ENCODE peak calls at places on chromosomes 16 and 17, in nine cellular contexts. One of them, this sample, is unnamed.

GRCh38 chr17:13743906-13744305 is 142.2 kb upstream of the HS3ST3A1 start:
- DNase-seq in WTC11: no peak
- DNase-seq in lung: no peak
- DNase-seq in fibroblast of villous mesenchyme: no peak
- DNase-seq in WERI-Rb-1: no peak
- DNase-seq in GM20000: no peak
- DNase-seq in transverse colon: no peak
- DNase-seq in upper lobe of right lung: no peak
- DNase-seq in neural progenitor cell: no peak
- DNase-seq in this sample: no peak

GRCh38 chr16:54207837-54208236 is 78.8 kb downstream of the IRX3 start:
- DNase-seq in WTC11: no peak
- DNase-seq in upper lobe of right lung: no peak
- DNase-seq in lung: no peak
- DNase-seq in fibroblast of villous mesenchyme: no peak
- DNase-seq in transverse colon: no peak
- DNase-seq in GM20000: no peak
- DNase-seq in neural progenitor cell: no peak
- DNase-seq in WERI-Rb-1: no peak
- DNase-seq in this sample: no peak

GRCh38 chr16:67723151-67723915 is 4.2 kb upstream of the GFOD2 start:
- DNase-seq in fibroblast of villous mesenchyme: peak
- DNase-seq in lung: no peak
- DNase-seq in WERI-Rb-1: no peak
- DNase-seq in neural progenitor cell: no peak
- DNase-seq in WTC11: no peak
- DNase-seq in GM20000: no peak
- DNase-seq in upper lobe of right lung: peak
- DNase-seq in transverse colon: no peak
- DNase-seq in this sample: no peak

GRCh38 chr16:69940676-69941075 is 10.5 kb upstream of the CLEC18A start:
- DNase-seq in upper lobe of right lung: no peak
- DNase-seq in lung: no peak
- DNase-seq in fibroblast of villous mesenchyme: no peak
- DNase-seq in WERI-Rb-1: no peak
- DNase-seq in WTC11: no peak
- DNase-seq in transverse colon: no peak
- DNase-seq in neural progenitor cell: no peak
- DNase-seq in GM20000: no peak
- DNase-seq in this sample: no peak

GRCh38 chr17:68511254-68511670 is 968 bp upstream of the PRKAR1A start:
- DNase-seq in neural progenitor cell: no peak
- DNase-seq in WTC11: no peak
- DNase-seq in upper lobe of right lung: no peak
- DNase-seq in transverse colon: no peak
- DNase-seq in GM20000: no peak
- DNase-seq in fibroblast of villous mesenchyme: no peak
- DNase-seq in lung: peak
- DNase-seq in WERI-Rb-1: no peak
- DNase-seq in this sample: no peak

GRCh38 chr17:40598928-40599627 is 33.8 kb upstream of the CCR7 start:
- DNase-seq in transverse colon: peak
- DNase-seq in GM20000: peak
- DNase-seq in lung: no peak
- DNase-seq in neural progenitor cell: no peak
- DNase-seq in fibroblast of villous mesenchyme: peak
- DNase-seq in upper lobe of right lung: no peak
- DNase-seq in WERI-Rb-1: no peak
- DNase-seq in WTC11: no peak
- DNase-seq in this sample: no peak

GRCh38 chr17:36501351-36501750 is 14.9 kb downstream of the ZNHIT3 start:
- DNase-seq in GM20000: no peak
- DNase-seq in fibroblast of villous mesenchyme: no peak
- DNase-seq in upper lobe of right lung: peak
- DNase-seq in WERI-Rb-1: no peak
- DNase-seq in neural progenitor cell: no peak
- DNase-seq in WTC11: no peak
- DNase-seq in transverse colon: no peak
- DNase-seq in lung: no peak
- DNase-seq in this sample: no peak

GRCh38 chr17:57911834-57912673 is 43.2 kb downstream of the CUEDC1 start:
- DNase-seq in WTC11: no peak
- DNase-seq in GM20000: no peak
- DNase-seq in neural progenitor cell: peak
- DNase-seq in fibroblast of villous mesenchyme: no peak
- DNase-seq in upper lobe of right lung: peak
- DNase-seq in WERI-Rb-1: peak
- DNase-seq in transverse colon: peak
- DNase-seq in lung: peak
- DNase-seq in this sample: no peak

GRCh38 chr17:5210853-5211252 is 19.2 kb upstream of the ZNF594 start:
- DNase-seq in WTC11: no peak
- DNase-seq in neural progenitor cell: no peak
- DNase-seq in WERI-Rb-1: no peak
- DNase-seq in lung: no peak
- DNase-seq in transverse colon: no peak
- DNase-seq in upper lobe of right lung: no peak
- DNase-seq in GM20000: peak
- DNase-seq in fibroblast of villous mesenchyme: no peak
- DNase-seq in this sample: no peak

GRCh38 chr17:35801583-35802224 is 6.3 kb upstream of the MMP28 start:
- DNase-seq in fibroblast of villous mesenchyme: peak
- DNase-seq in upper lobe of right lung: peak
- DNase-seq in WERI-Rb-1: no peak
- DNase-seq in GM20000: no peak
- DNase-seq in neural progenitor cell: no peak
- DNase-seq in lung: no peak
- DNase-seq in transverse colon: peak
- DNase-seq in WTC11: no peak
- DNase-seq in this sample: no peak

GRCh38 chr17:68599873-68600122 is 1.4 kb downstream of the FAM20A start:
- DNase-seq in upper lobe of right lung: no peak
- DNase-seq in fibroblast of villous mesenchyme: no peak
- DNase-seq in WTC11: no peak
- DNase-seq in WERI-Rb-1: no peak
- DNase-seq in transverse colon: no peak
- DNase-seq in neural progenitor cell: no peak
- DNase-seq in lung: no peak
- DNase-seq in GM20000: peak
- DNase-seq in this sample: no peak

GRCh38 chr16:1772362-1772907 is at the start of gene EME2:
- DNase-seq in fibroblast of villous mesenchyme: peak
- DNase-seq in WTC11: no peak
- DNase-seq in transverse colon: peak
- DNase-seq in GM20000: peak
- DNase-seq in WERI-Rb-1: no peak
- DNase-seq in lung: no peak
- DNase-seq in upper lobe of right lung: no peak
- DNase-seq in neural progenitor cell: peak
- DNase-seq in this sample: no peak

DNA sequence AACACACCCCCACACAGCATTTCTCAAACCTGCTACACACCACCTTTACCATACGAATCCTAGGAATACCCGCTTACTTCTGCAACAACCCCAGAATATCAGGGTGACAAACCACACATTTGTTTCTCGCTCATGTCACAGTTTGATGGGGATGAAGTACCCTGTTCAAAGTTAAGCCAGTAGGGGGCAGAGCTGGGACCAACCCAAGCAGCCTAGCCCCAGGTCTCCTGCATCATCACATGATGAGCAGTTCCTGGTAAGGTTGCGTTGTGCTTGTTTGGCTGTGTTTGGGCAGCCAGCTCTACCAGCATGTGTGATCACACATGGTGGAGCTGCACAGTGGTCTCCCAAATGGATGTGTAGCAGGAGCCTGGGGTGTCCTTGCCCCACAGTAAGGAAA is 103.6 kb upstream of the C16orf82 start:
- DNase-seq in upper lobe of right lung: no peak
- DNase-seq in neural progenitor cell: peak
- DNase-seq in lung: no peak
- DNase-seq in fibroblast of villous mesenchyme: peak
- DNase-seq in GM20000: no peak
- DNase-seq in WERI-Rb-1: peak
- DNase-seq in WTC11: peak
- DNase-seq in transverse colon: peak
- DNase-seq in this sample: no peak
- TF ChIP-seq CTCF in upper lobe of right lung: peak
- TF ChIP-seq CTCF in neural progenitor cell: peak
- TF ChIP-seq CTCF in lung: no peak
- TF ChIP-seq CTCF in fibroblast of villous mesenchyme: peak
- TF ChIP-seq CTCF in GM20000: no peak
- TF ChIP-seq CTCF in WERI-Rb-1: peak
- TF ChIP-seq CTCF in WTC11: peak
- TF ChIP-seq CTCF in transverse colon: no peak
- TF ChIP-seq CTCF in this sample: no peak

DNA sequence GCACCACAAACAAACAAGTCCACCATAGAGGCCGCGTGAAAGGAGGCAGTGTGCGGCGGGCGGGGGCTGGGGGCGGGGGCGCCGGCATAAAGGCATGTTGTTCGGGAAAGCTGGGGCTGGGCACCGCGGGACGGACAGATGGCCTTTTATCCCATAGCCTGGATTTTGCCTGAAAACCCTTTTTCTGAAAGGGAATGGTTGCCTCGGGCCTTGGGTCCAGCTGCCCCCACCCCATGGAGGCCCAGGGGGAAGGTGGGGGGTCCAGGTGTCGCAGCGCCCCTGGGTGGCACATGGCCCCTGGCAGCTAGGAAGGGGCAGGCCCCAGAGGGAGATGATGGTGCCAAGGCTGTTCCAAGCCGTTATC is 25.9 kb downstream of the FA2H start:
- DNase-seq in neural progenitor cell: no peak
- DNase-seq in GM20000: no peak
- DNase-seq in lung: no peak
- DNase-seq in upper lobe of right lung: no peak
- DNase-seq in fibroblast of villous mesenchyme: no peak
- DNase-seq in transverse colon: no peak
- DNase-seq in WERI-Rb-1: no peak
- DNase-seq in WTC11: no peak
- DNase-seq in this sample: no peak
- TF ChIP-seq CTCF in neural progenitor cell: no peak
- TF ChIP-seq CTCF in GM20000: no peak
- TF ChIP-seq CTCF in lung: no peak
- TF ChIP-seq CTCF in upper lobe of right lung: no peak
- TF ChIP-seq CTCF in fibroblast of villous mesenchyme: no peak
- TF ChIP-seq CTCF in transverse colon: no peak
- TF ChIP-seq CTCF in WERI-Rb-1: no peak
- TF ChIP-seq CTCF in WTC11: no peak
- TF ChIP-seq CTCF in this sample: no peak

GRCh38 chr17:50183439-50184001 is 17.7 kb downstream of the SGCA start:
- DNase-seq in GM20000: no peak
- DNase-seq in fibroblast of villous mesenchyme: peak
- DNase-seq in WTC11: no peak
- DNase-seq in WERI-Rb-1: no peak
- DNase-seq in transverse colon: no peak
- DNase-seq in neural progenitor cell: no peak
- DNase-seq in upper lobe of right lung: no peak
- DNase-seq in lung: no peak
- DNase-seq in this sample: no peak

GRCh38 chr17:50184611-50185398 is 16.6 kb downstream of the COL1A1 start:
- DNase-seq in WTC11: no peak
- DNase-seq in neural progenitor cell: peak
- DNase-seq in transverse colon: peak
- DNase-seq in upper lobe of right lung: peak
- DNase-seq in WERI-Rb-1: no peak
- DNase-seq in GM20000: peak
- DNase-seq in fibroblast of villous mesenchyme: peak
- DNase-seq in lung: no peak
- DNase-seq in this sample: no peak

GRCh38 chr17:50185724-50186545 is 15.5 kb downstream of the COL1A1 start:
- DNase-seq in upper lobe of right lung: no peak
- DNase-seq in neural progenitor cell: no peak
- DNase-seq in fibroblast of villous mesenchyme: peak
- DNase-seq in WERI-Rb-1: no peak
- DNase-seq in lung: no peak
- DNase-seq in transverse colon: no peak
- DNase-seq in WTC11: no peak
- DNase-seq in GM20000: no peak
- DNase-seq in this sample: no peak

GRCh38 chr17:50182783-50183438 is 17.1 kb downstream of the SGCA start:
- DNase-seq in WERI-Rb-1: no peak
- DNase-seq in lung: no peak
- DNase-seq in upper lobe of right lung: no peak
- DNase-seq in WTC11: no peak
- DNase-seq in fibroblast of villous mesenchyme: peak
- DNase-seq in neural progenitor cell: no peak
- DNase-seq in GM20000: no peak
- DNase-seq in transverse colon: no peak
- DNase-seq in this sample: no peak

GRCh38 chr17:50184057-50184456 is 17.4 kb downstream of the COL1A1 start:
- DNase-seq in neural progenitor cell: peak
- DNase-seq in transverse colon: no peak
- DNase-seq in GM20000: no peak
- DNase-seq in WERI-Rb-1: no peak
- DNase-seq in upper lobe of right lung: no peak
- DNase-seq in WTC11: no peak
- DNase-seq in fibroblast of villous mesenchyme: peak
- DNase-seq in lung: no peak
- DNase-seq in this sample: no peak
- TF ChIP-seq CTCF in neural progenitor cell: peak
- TF ChIP-seq CTCF in transverse colon: no peak
- TF ChIP-seq CTCF in GM20000: no peak
- TF ChIP-seq CTCF in WERI-Rb-1: peak
- TF ChIP-seq CTCF in upper lobe of right lung: no peak
- TF ChIP-seq CTCF in WTC11: no peak
- TF ChIP-seq CTCF in fibroblast of villous mesenchyme: peak
- TF ChIP-seq CTCF in lung: no peak
- TF ChIP-seq CTCF in this sample: peak

GRCh38 chr16:88375236-88376052 is 7.3 kb upstream of the ZNF469 start:
- DNase-seq in WERI-Rb-1: no peak
- DNase-seq in fibroblast of villous mesenchyme: no peak
- DNase-seq in WTC11: peak
- DNase-seq in lung: no peak
- DNase-seq in upper lobe of right lung: peak
- DNase-seq in neural progenitor cell: no peak
- DNase-seq in GM20000: no peak
- DNase-seq in transverse colon: no peak
- DNase-seq in this sample: no peak

GRCh38 chr16:88376053-88376834 is 6.5 kb upstream of the ZNF469 start:
- DNase-seq in upper lobe of right lung: peak
- DNase-seq in neural progenitor cell: no peak
- DNase-seq in fibroblast of villous mesenchyme: no peak
- DNase-seq in WERI-Rb-1: no peak
- DNase-seq in transverse colon: no peak
- DNase-seq in WTC11: peak
- DNase-seq in lung: no peak
- DNase-seq in GM20000: no peak
- DNase-seq in this sample: no peak

GRCh38 chr16:88378401-88378800 is 4.4 kb upstream of the ZNF469 start:
- DNase-seq in fibroblast of villous mesenchyme: no peak
- DNase-seq in WTC11: no peak
- DNase-seq in neural progenitor cell: no peak
- DNase-seq in transverse colon: no peak
- DNase-seq in upper lobe of right lung: peak
- DNase-seq in WERI-Rb-1: no peak
- DNase-seq in lung: no peak
- DNase-seq in GM20000: no peak
- DNase-seq in this sample: no peak

GRCh38 chr16:88377961-88378360 is 4.8 kb upstream of the ZNF469 start:
- DNase-seq in neural progenitor cell: no peak
- DNase-seq in transverse colon: no peak
- DNase-seq in lung: no peak
- DNase-seq in fibroblast of villous mesenchyme: no peak
- DNase-seq in GM20000: no peak
- DNase-seq in WTC11: no peak
- DNase-seq in WERI-Rb-1: no peak
- DNase-seq in upper lobe of right lung: peak
- DNase-seq in this sample: no peak

GRCh38 chr16:88376835-88377726 is 5.7 kb upstream of the ZNF469 start:
- DNase-seq in WTC11: no peak
- DNase-seq in transverse colon: no peak
- DNase-seq in lung: no peak
- DNase-seq in fibroblast of villous mesenchyme: no peak
- DNase-seq in neural progenitor cell: no peak
- DNase-seq in WERI-Rb-1: no peak
- DNase-seq in upper lobe of right lung: peak
- DNase-seq in GM20000: peak
- DNase-seq in this sample: no peak
- TF ChIP-seq CTCF in WTC11: no peak
- TF ChIP-seq CTCF in transverse colon: no peak
- TF ChIP-seq CTCF in lung: no peak
- TF ChIP-seq CTCF in fibroblast of villous mesenchyme: no peak
- TF ChIP-seq CTCF in neural progenitor cell: no peak
- TF ChIP-seq CTCF in WERI-Rb-1: no peak
- TF ChIP-seq CTCF in upper lobe of right lung: no peak
- TF ChIP-seq CTCF in GM20000: no peak
- TF ChIP-seq CTCF in this sample: no peak